ENCODE peak calls at places on chromosomes 1 and 21, in nine cellular contexts. V, F, T, H, Q, R, A, X and D are unnamed samples.

GRCh38 chr1:58451560-58452211 is 94.8 kb downstream of the OMA1 start:
- DNase-seq in V (no peak), F (no peak), T (no peak), H (no peak), Q (no peak), R (no peak), A (no peak), X (peak; percentile 86), D (no peak)

GRCh38 chr1:95017775-95018174 is 55.0 kb downstream of the ALG14 start:
- DNase-seq in V (no peak), F (no peak), T (no peak), H (no peak), Q (no peak), R (no peak), A (no peak), X (no peak), D (no peak)

GRCh38 chr1:230280054-230280795 is 145.9 kb downstream of the PGBD5 start:
- DNase-seq in V (no peak), F (no peak), T (no peak), H (peak; percentile 64), Q (no peak), R (no peak), A (no peak), X (no peak), D (no peak)

GRCh38 chr1:33301273-33301984 is 19.5 kb downstream of the A3GALT2 start:
- DNase-seq in V (no peak), F (peak; percentile 18), T (no peak), H (no peak), Q (no peak), R (no peak), A (peak; percentile 24), X (no peak), D (no peak)

GRCh38 chr1:34412597-34413392 is 236.1 kb downstream of the C1orf94 start:
- DNase-seq in V (peak; percentile 8), F (no peak), T (no peak), H (no peak), Q (no peak), R (no peak), A (no peak), X (no peak), D (no peak)

GRCh38 chr21:41640756-41641509 is 125.9 kb downstream of the RIPK4 start:
- DNase-seq in V (no peak), F (peak; percentile 60), T (no peak), H (no peak), Q (no peak), R (peak; percentile 18), A (no peak), X (peak; percentile 5), D (no peak)

GRCh38 chr1:110249256-110249655 is 39.1 kb downstream of the KCNC4 start:
- DNase-seq in V (no peak), F (no peak), T (no peak), H (no peak), Q (no peak), R (no peak), A (no peak), X (no peak), D (no peak)

GRCh38 chr1:206466840-206467649 is 3.2 kb upstream of the IKBKE start:
- DNase-seq in V (no peak), F (no peak), T (no peak), H (no peak), Q (no peak), R (no peak), A (no peak), X (no peak), D (peak; percentile 25)

DNA sequence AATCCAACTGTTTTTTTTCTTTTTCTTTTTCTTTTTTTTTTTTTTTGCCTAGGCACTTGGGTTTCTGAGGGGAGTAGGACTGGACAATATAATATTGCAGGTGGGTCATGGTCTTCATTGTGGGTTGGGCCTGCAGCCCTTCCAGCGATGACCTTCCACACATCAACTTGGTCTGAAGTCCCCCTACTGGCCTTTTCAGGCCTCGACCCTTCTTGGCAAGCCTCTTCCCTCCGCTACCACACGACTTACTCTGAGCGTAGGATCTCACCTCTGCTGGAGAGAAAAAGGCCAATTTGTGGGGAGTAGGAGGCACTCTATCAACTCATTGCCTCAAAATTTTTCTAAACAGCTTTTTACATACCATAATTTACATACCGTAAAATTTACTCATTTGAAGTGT is 51.1 kb upstream of the GRIK3 start:
- DNase-seq in V (peak; percentile 70), F (no peak), T (no peak), H (no peak), Q (no peak), R (no peak), A (no peak), X (no peak), D (no peak)
- H3K27me3 ChIP-seq in V (no peaks in the 10 kb centered on the region), F (no peaks in the 10 kb centered on the region), T (no peaks in the 10 kb centered on the region), H (no peaks in the 10 kb centered on the region), Q (no peaks in the 10 kb centered on the region), R (no peaks in the 10 kb centered on the region), A (no peaks in the 10 kb centered on the region), X (no peaks in the 10 kb centered on the region), D (no peaks in the 10 kb centered on the region)

GRCh38 chr1:211551628-211552465 is 27.1 kb downstream of the SLC30A1 start:
- DNase-seq in V (no peak), F (peak; percentile 79), T (peak; percentile 78), H (no peak), Q (peak; percentile 71), R (peak; percentile 74), A (no peak), X (no peak), D (no peak)

GRCh38 chr1:211547710-211548109 is 31.3 kb downstream of the SLC30A1 start:
- DNase-seq in V (no peak), F (no peak), T (no peak), H (no peak), Q (no peak), R (no peak), A (no peak), X (no peak), D (no peak)

GRCh38 chr1:211549092-211549749 is 29.7 kb downstream of the SLC30A1 start:
- DNase-seq in V (no peak), F (no peak), T (peak; percentile 15), H (no peak), Q (no peak), R (no peak), A (no peak), X (no peak), D (no peak)

GRCh38 chr1:211546543-211546942 is 32.4 kb downstream of the SLC30A1 start:
- DNase-seq in V (no peak), F (no peak), T (no peak), H (no peak), Q (no peak), R (no peak), A (no peak), X (no peak), D (no peak)

DNA sequence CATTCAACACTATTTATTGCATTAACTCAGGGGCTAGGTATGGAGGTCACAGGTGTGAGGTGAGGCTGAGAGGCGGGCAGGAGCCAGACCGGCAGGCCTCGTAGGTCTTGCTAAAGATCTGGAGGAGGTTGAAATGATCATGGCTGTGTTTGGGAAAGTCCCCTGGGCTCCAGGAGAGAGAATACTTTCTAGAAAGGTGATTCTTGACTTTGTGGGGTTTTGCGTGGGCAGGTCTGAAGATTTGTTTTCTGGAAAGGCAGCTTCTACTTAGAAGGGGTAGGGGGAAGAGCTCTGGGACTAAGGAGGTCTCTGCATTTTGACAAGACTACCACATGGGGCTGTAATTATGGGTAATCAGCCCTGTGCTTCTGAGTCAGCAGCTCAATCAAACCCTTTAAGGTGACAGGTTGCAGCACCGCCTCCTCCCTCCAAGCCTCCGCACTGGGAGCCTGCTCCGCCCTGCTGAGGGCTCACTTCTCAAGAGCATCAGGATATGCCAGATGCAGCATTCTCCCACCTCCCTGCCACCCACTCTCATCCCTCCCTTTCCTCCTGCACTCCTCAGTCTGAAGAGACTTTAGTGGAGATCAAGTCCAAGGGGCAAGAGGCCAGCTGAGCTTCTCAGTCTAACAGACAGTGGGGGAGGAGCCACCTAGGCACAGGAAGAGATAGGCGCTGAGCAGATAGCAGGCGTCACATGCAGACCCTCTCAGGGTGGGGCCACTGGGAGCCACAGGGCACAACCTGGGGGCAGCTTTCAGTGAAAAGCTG is 30.5 kb downstream of the SLC30A1 start:
- DNase-seq in V (peak; percentile 35), F (no peak), T (no peak), H (no peak), Q (no peak), R (no peak), A (no peak), X (no peak), D (no peak)
- H3K27ac ChIP-seq in V (no peak overlapping the region), F (no peak overlapping the region), T (no peak overlapping the region), H (no peak overlapping the region), Q (no peak overlapping the region), R (no peak overlapping the region), A (no peak overlapping the region), X (no peak overlapping the region), D (peak overlapping the region; percentile 17)

GRCh38 chr1:215076312-215076711 is 6.2 kb upstream of the KCNK2 start:
- DNase-seq in V (peak; percentile 75), F (peak; percentile 62), T (peak; percentile 26), H (no peak), Q (peak; percentile 45), R (peak; percentile 48), A (no peak), X (no peak), D (no peak)

GRCh38 chr1:215079456-215079855 is 3.1 kb upstream of the KCNK2 start:
- DNase-seq in V (no peak), F (peak; percentile 35), T (no peak), H (no peak), Q (no peak), R (no peak), A (no peak), X (no peak), D (no peak)

GRCh38 chr1:215082532-215083407 is at the start of gene KCNK2:
- DNase-seq in V (peak; percentile 75), F (peak; percentile 52), T (no peak), H (peak; percentile 69), Q (no peak), R (no peak), A (no peak), X (no peak), D (no peak)

GRCh38 chr1:215083408-215083961 is 948 bp downstream of the KCNK2 start:
- DNase-seq in V (peak; percentile 54), F (peak; percentile 63), T (peak; percentile 25), H (peak; percentile 47), Q (no peak), R (peak; percentile 25), A (no peak), X (no peak), D (no peak)

DNA sequence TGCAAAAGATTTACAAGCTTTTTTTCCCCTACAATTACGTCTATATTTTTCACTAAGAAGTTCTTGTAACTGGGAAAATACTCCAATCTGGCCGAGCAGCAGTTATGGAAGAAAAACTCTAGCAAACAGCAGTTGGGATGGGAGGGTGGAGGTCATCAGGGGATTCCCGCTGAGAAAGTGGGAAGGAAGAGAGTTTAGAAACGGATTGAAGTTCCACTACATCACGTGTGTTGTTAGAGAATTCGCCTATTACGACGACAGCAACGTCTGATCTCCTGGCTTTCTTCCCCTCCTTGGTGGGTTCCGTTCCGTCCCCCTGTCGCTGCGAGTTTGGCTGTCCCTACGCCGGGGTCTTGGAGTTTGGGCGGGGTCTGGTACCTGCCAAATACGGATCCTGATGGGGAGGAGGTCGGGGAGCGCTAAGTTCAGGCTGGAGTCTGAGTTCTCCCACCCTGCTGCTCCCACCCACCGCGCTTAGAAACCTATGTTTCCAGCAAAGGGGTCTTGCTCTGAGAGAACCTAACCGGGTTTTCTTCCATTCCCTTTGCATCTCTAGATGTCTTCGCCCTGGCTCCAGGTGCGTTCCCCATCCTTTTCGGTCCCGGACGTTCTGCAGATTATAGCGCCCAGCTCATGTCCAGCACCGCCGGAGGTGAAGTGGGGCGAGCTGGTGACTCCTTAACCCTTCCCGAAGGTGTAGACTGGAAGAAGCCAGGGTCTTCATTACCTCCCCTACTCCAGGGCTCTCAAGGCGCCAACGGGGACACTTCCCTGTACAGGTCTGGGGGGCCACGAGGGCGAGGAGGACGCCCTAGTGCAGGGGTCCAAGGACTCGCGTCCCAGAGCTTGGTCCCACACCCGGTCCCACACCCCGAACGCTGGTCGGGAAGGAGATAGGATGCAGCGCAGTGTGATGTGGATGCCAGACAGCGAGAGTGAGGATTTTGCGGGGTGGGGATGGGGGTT is 688 bp upstream of the KCNK2 start:
- DNase-seq in V (peak; percentile 56), F (peak; percentile 23), T (no peak), H (peak; percentile 51), Q (no peak), R (no peak), A (no peak), X (no peak), D (no peak)
- H3K4me3 ChIP-seq in V (peak overlapping the region; percentile 78), F (peak overlapping the region; percentile 85), T (no peak overlapping the region), H (no peak overlapping the region), Q (peak overlapping the region; percentile 68), R (peak overlapping the region; percentile 78), A (no peak overlapping the region), X (no peak overlapping the region), D (no peak overlapping the region)

DNA sequence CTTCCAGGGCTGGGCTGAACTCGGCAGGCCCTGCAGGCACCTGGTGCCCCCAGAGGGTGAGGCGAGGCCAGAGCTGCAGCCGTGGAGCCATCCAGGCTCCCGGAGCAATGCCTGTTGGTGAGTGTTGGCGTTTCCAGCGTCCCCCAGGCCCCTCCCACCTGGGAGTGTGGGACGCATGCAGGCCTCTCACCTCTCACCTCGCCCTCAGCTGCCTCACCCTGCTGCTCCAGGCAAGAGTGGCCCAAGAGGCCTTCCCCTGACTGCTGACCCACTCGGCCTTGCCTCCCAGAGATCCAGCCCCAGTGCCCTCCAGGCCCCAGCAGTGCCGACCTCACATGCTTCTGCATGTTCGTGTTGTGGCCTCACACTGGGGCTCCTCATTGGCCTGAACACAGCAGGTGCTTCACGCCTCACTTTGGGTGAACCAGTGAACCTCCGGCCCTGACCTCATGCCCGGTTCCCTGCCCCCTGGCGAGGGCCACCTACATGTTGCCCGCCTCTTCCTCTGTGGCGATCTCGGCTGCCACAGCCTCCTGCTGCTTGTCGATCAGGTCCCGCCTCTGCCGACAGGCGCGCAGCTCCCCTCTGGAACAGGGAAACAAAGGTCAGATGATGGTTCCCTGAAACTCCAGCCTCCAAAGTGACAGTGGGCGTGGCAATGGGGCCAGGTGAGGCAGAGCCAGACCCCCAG is 17.0 kb downstream of the CFAP74 start:
- DNase-seq in V (no peak), F (no peak), T (no peak), H (peak; percentile 64), Q (no peak), R (no peak), A (no peak), X (no peak), D (no peak)
- H3K27me3 ChIP-seq in V (no peaks in the 10 kb centered on the region), F (peaks cover 8% of the 10 kb centered on the region), T (no peaks in the 10 kb centered on the region), H (no peaks in the 10 kb centered on the region), Q (no peaks in the 10 kb centered on the region), R (no peaks in the 10 kb centered on the region), A (no peaks in the 10 kb centered on the region), X (no peaks in the 10 kb centered on the region), D (no peaks in the 10 kb centered on the region)